ENCODE peak calls at places on chromosomes 11 and 22, in four cellular contexts. J, B, C and Q are unnamed samples.
A peak's percentile ranks its signal among the peaks of the same experiment; 100 is the strongest.

GRCh38 chr11:27468209-27468608 is 4.4 kb downstream of the LGR4 start:
- DNase-seq in J (no peak), C (no peak), B (no peak), Q (no peak)

GRCh38 chr22:46347646-46348045 is 12.1 kb downstream of the TRMU start:
- DNase-seq in J (no peak), C (no peak), B (no peak), Q (no peak)

GRCh38 chr11:74923125-74923524 is 25.8 kb downstream of the XRRA1 start:
- DNase-seq in J (no peak), C (no peak), B (no peak), Q (no peak)

GRCh38 chr11:72039108-72039850 is 40.6 kb downstream of the IL18BP start:
- DNase-seq in B (no peak), C (no peak), J (peak; percentile 60), Q (peak; percentile 14)

GRCh38 chr11:62020661-62021060 is 53.2 kb upstream of the FTH1 start:
- DNase-seq in C (no peak), B (no peak), J (no peak), Q (no peak)

GRCh38 chr22:46303347-46303965 is 6.8 kb downstream of the GTSE1 start:
- DNase-seq in B (no peak), J (no peak), C (no peak), Q (no peak)

GRCh38 chr11:46294365-46295309 is 17.2 kb downstream of the CREB3L1 start:
- DNase-seq in J (peak; percentile 89), B (no peak), C (no peak), Q (peak; percentile 65)

GRCh38 chr22:47619631-47620030 is 857.2 kb downstream of the TBC1D22A start:
- DNase-seq in J (no peak), B (no peak), C (no peak), Q (no peak)

GRCh38 chr11:132056689-132057088 is 686.3 kb downstream of the NTM start:
- DNase-seq in J (no peak), B (no peak), C (no peak), Q (no peak)

GRCh38 chr11:11243790-11244469 is 109.1 kb downstream of the CSNK2A3 start:
- DNase-seq in C (peak; percentile 67), B (no peak), J (no peak), Q (peak; percentile 68)

GRCh38 chr22:23836281-23836680 is 2.5 kb downstream of the DERL3 start:
- DNase-seq in B (no peak), J (no peak), C (no peak), Q (no peak)

GRCh38 chr11:16777576-16777975 is 39.1 kb downstream of the C11orf58 start:
- DNase-seq in B (no peak), J (no peak), C (no peak), Q (no peak)

GRCh38 chr11:96204366-96204659 is 138.7 kb downstream of the MAML2 start:
- DNase-seq in C (no peak), B (no peak), J (no peak), Q (no peak)

GRCh38 chr11:66279092-66279797 is 1.3 kb downstream of the CNIH2 start:
- DNase-seq in C (no peak), B (no peak), J (no peak), Q (no peak)

GRCh38 chr11:45451766-45452440 is 165.8 kb upstream of the SYT13 start:
- DNase-seq in B (no peak), J (no peak), C (no peak), Q (no peak)

DNA sequence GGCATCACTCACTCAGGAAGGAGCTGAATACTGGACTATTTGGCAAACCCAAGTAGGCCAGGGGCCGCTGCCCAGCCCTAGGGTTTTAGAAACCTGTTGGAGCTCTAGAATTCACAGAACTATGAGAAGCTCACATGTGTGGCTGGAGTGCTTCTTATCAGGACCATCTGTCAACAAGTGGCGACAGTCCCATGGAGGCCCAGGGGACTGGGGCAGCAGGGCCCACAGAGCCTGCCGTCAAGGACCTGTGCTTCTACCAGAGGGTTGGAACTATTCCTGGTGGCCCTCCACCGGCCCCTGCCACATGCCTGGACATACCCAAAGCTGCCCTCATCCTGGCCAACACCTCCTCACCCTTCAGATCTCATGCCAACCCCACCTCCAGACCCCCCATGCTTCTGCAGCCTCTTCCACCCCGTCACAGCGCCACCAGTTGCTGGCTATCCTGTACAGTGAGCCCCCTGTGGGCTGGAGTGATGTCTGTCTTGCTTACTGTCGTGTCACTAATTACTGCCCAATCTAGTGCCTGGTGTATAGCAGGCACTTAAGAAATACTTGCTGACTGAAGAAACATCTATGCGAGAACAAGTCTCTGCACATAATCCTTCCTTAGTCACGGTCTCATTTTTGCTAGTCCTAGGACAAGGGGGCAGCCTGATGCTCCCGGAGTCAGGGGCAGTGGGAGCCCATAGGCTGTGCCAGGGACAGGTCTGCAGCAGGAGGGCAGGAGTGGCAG is 27.2 kb upstream of the RASL10A start:
- DNase-seq in J (no peak), B (no peak), C (no peak), Q (no peak)
- TF ChIP-seq CTCF in J (no peak), B (no peak), C (no peak), Q (no peak)

GRCh38 chr11:32008879-32009548 is 81.9 kb upstream of the RCN1 start:
- DNase-seq in C (no peak), J (no peak), B (no peak), Q (no peak)

GRCh38 chr11:32003335-32003734 is 87.5 kb upstream of the RCN1 start:
- DNase-seq in C (no peak), J (no peak), B (no peak), Q (no peak)

GRCh38 chr11:32005786-32006406 is 85.0 kb upstream of the RCN1 start:
- DNase-seq in B (no peak), C (no peak), J (no peak), Q (no peak)

GRCh38 chr11:32002311-32002710 is 88.6 kb upstream of the RCN1 start:
- DNase-seq in J (no peak), C (no peak), B (no peak), Q (no peak)

DNA sequence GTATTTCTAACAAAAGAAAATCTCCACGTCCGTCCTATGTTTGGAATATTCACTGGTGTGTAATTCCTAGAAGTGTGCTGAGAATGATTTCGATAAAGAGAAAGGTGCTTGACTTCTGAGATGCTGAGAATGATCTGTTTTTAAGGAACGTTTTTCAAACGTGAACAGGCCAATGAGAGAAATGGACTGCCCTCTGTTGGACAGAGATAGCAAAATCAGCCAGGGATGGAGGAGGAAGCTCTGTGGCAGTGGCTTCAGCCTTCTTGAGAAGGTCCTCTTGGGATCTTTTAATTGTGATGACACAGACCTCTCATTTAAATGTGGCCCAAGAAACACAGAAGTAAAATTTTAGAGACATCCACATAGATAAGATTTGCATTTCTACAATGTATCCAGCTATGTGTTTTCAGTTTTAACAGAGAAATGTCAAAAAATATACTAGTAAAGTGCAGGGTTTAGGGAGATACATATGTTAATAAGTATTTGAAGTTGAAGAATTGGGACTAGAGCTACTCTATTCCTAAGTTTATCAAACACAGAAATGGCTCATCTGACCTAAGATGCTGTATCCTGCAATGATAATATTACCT is 84.0 kb upstream of the RCN1 start:
- DNase-seq in B (peak; percentile 35), C (peak; percentile 27), J (peak; percentile 3), Q (peak; percentile 33)
- TF ChIP-seq CTCF in B (peak; percentile 73), C (peak; percentile 33), J (peak; percentile 76), Q (peak; percentile 70)

GRCh38 chr22:42277232-42277753 is 6.8 kb upstream of the TCF20 start:
- DNase-seq in C (no peak), J (no peak), B (no peak), Q (no peak)

GRCh38 chr22:42280140-42280539 is 9.7 kb upstream of the TCF20 start:
- DNase-seq in C (no peak), B (no peak), J (no peak), Q (no peak)

GRCh38 chr22:42275970-42276369 is 5.5 kb upstream of the TCF20 start:
- DNase-seq in C (no peak), J (no peak), B (no peak), Q (no peak)

GRCh38 chr22:42279425-42280020 is 9.1 kb upstream of the TCF20 start:
- DNase-seq in B (no peak), J (no peak), C (no peak), Q (no peak)

GRCh38 chr22:42277988-42278776 is 7.7 kb upstream of the TCF20 start:
- DNase-seq in J (no peak), C (peak; percentile 27), B (no peak), Q (no peak)
- TF ChIP-seq CTCF in J (peak; percentile 6), C (no peak), B (no peak), Q (no peak)

DNA sequence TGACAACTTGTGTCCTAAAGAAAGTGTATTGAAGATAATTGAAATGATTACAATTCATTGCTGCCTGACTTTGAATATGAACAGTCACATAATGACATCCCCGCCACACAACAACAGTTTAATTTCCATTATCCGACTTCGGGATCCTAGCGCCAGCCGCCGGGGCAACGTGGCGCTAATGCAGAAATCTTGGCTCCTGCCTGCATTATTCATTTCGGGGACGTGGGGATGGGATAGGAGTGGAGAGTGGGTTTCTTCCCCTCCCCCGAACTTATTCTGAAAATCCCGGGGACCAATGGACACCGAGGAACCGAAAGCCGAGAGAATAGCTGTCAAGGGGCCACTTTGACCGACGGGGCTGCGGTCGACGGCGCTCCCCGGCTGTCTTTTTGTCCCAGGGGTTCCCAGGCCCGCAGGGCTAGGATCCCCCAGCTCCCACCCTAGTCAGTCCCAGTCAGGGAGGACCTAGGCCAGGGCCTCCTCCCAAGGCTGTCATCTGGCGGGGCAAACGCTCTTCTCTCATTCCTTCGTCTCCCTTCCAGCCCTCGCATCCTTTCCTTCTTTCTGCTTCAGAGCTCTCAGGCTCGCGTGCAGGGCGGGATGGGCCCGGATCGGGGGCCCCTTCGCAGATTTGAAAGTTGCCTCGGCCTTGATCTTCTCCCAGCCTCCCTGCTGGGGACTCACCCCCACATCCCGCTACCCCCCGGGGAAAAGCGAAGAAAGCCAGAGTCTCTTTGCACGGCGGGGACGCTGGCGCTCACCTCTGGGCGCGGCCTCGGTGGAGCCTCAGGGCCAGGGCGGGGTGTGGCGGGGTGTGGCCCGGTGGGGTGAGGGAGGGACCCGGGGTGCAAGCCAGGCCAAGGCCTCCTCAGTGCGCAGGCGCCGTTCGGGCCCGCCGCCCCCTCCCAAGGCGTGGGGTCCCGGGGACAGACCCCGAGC is 14.6 kb upstream of the PAX6 start:
- DNase-seq in B (no peak), J (no peak), C (no peak), Q (peak; percentile 18)
- TF ChIP-seq CTCF in B (no peak), J (no peak), C (no peak), Q (no peak)